ENCODE peak calls at places on chromosomes 4 and X, in nine cellular contexts. U, N, Q, O, Y, W, C, V and J are unnamed samples.

GRCh38 chr4:22003878-22004277 is 55.3 kb upstream of the KCNIP4 start:
- DNase-seq in U (no peak), N (no peak), Q (no peak), O (peak), Y (no peak), W (no peak), C (no peak), V (no peak), J (no peak)

GRCh38 chrX:8711401-8711800 is 20.5 kb downstream of the ANOS1 start:
- DNase-seq in U (no peak), N (no peak), Q (no peak), O (no peak), Y (no peak), W (no peak), C (no peak), V (peak), J (no peak)

GRCh38 chr4:88690355-88690754 is 7.3 kb downstream of the NAP1L5 start:
- DNase-seq in U (no peak), N (no peak), Q (no peak), O (no peak), Y (no peak), W (peak), C (no peak), V (no peak), J (no peak)

GRCh38 chrX:108516184-108516583 is 76.5 kb downstream of the COL4A5 start:
- DNase-seq in U (no peak), N (peak), Q (no peak), O (no peak), Y (no peak), W (peak), C (no peak), V (no peak), J (no peak)

GRCh38 chr4:14918336-14918735 is 83.9 kb upstream of the CPEB2 start:
- DNase-seq in U (no peak), N (no peak), Q (no peak), O (peak), Y (no peak), W (no peak), C (no peak), V (no peak), J (no peak)

GRCh38 chr4:134695433-134695832 is 493.8 kb upstream of the PABPC4L start:
- DNase-seq in U (no peak), N (no peak), Q (no peak), O (no peak), Y (no peak), W (no peak), C (no peak), V (no peak), J (no peak)

GRCh38 chr4:10173754-10174749 is 57.5 kb upstream of the WDR1 start:
- DNase-seq in U (no peak), N (no peak), Q (no peak), O (no peak), Y (peak), W (no peak), C (peak), V (no peak), J (peak)

GRCh38 chr4:77120888-77121508 is 36.0 kb upstream of the CCNG2 start:
- DNase-seq in U (peak), N (no peak), Q (no peak), O (peak), Y (no peak), W (no peak), C (no peak), V (no peak), J (no peak)

GRCh38 chr4:167428172-167428571 is 193.9 kb upstream of the SPOCK3 start:
- DNase-seq in U (no peak), N (peak), Q (no peak), O (no peak), Y (no peak), W (peak), C (no peak), V (no peak), J (no peak)

GRCh38 chr4:92303621-92304027 is at the start of gene GRID2:
- DNase-seq in U (no peak), N (no peak), Q (no peak), O (peak), Y (peak), W (peak), C (no peak), V (no peak), J (no peak)